ENCODE peak calls at places on chromosomes 7 and 10, in six cellular contexts. N is psoas muscle, L is foreskin fibroblast, Q is heart right ventricle, O is astrocyte of the spinal cord, G is dorsolateral prefrontal cortex. D is an unnamed sample.

GRCh38 chr10:125720002-125720382 is 483 bp downstream of the EDRF1 start:
- DNase-seq in N (no peak), L (peak), Q (no peak), O (peak), G (no peak), D (no peak)

GRCh38 chr10:97640868-97641811 is 669 bp downstream of the PI4K2A start:
- DNase-seq in N (no peak), L (peak), Q (peak), O (peak), G (no peak), D (peak)

GRCh38 chr7:37193087-37193774 is 255.4 kb downstream of the ELMO1 start:
- DNase-seq in N (no peak), L (no peak), Q (peak), O (peak), G (no peak), D (no peak)

GRCh38 chr10:114850126-114850525 is 28.5 kb downstream of the FHIP2A start:
- DNase-seq in N (no peak), L (no peak), Q (no peak), O (no peak), G (no peak), D (no peak)

GRCh38 chr10:89414146-89414878 is at the start of gene IFIT5:
- DNase-seq in N (peak), L (peak), Q (peak), O (peak), G (peak), D (peak)

GRCh38 chr7:130662426-130662825 is 6.1 kb downstream of the COPG2 start:
- DNase-seq in N (no peak), L (no peak), Q (no peak), O (no peak), G (no peak), D (no peak)

GRCh38 chr10:124349231-124349992 is 69.3 kb downstream of the OAT start:
- DNase-seq in N (no peak), L (no peak), Q (no peak), O (no peak), G (no peak), D (no peak)

GRCh38 chr10:100687143-100687953 is 58.0 kb upstream of the PAX2 start:
- DNase-seq in N (no peak), L (no peak), Q (no peak), O (no peak), G (no peak), D (no peak)

GRCh38 chr7:26278769-26279168 is 12.9 kb upstream of the SNX10 start:
- DNase-seq in N (no peak), L (no peak), Q (no peak), O (no peak), G (no peak), D (peak)

GRCh38 chr7:121480058-121480457 is 84.0 kb upstream of the FAM3C start:
- DNase-seq in N (no peak), L (peak), Q (no peak), O (no peak), G (no peak), D (peak)

GRCh38 chr10:96906864-96907263 is 74.8 kb downstream of the LCOR start:
- DNase-seq in N (no peak), L (no peak), Q (no peak), O (no peak), G (no peak), D (no peak)

GRCh38 chr7:27364344-27364758 is 121.7 kb downstream of the EVX1 start:
- DNase-seq in N (peak), L (peak), Q (peak), O (peak), G (peak), D (peak)

GRCh38 chr7:1603346-1604211 is 33.7 kb upstream of the PSMG3 start:
- DNase-seq in N (no peak), L (no peak), Q (no peak), O (no peak), G (no peak), D (no peak)

GRCh38 chr7:114405427-114405826 is 9.2 kb upstream of the FOXP2 start:
- DNase-seq in N (no peak), L (peak), Q (no peak), O (peak), G (no peak), D (peak)

GRCh38 chr10:88991161-88991899 is 732 bp downstream of the FAS start:
- DNase-seq in N (peak), L (peak), Q (peak), O (peak), G (peak), D (peak)

GRCh38 chr7:54788664-54789063 is 29.7 kb upstream of the SEC61G start:
- DNase-seq in N (no peak), L (peak), Q (no peak), O (peak), G (no peak), D (peak)

GRCh38 chr10:32210306-32211045 is 136.5 kb downstream of the EPC1 start:
- DNase-seq in N (no peak), L (peak), Q (no peak), O (peak), G (no peak), D (peak)

GRCh38 chr7:27187158-27187701 is 2.2 kb upstream of the HOXA11 start:
- DNase-seq in N (no peak), L (peak), Q (no peak), O (no peak), G (peak), D (no peak)

GRCh38 chr10:102542800-102543418 is 39.1 kb downstream of the SUFU start:
- DNase-seq in N (no peak), L (peak), Q (no peak), O (peak), G (no peak), D (peak)

GRCh38 chr10:42991442-42992098 is 85.3 kb upstream of the RET start:
- DNase-seq in N (no peak), L (no peak), Q (no peak), O (no peak), G (no peak), D (no peak)

GRCh38 chr7:134045716-134046115 is 81.4 kb upstream of the LRGUK start:
- DNase-seq in N (no peak), L (no peak), Q (no peak), O (no peak), G (no peak), D (no peak)

GRCh38 chr7:98287486-98287959 is 6.0 kb downstream of the BRI3 start:
- DNase-seq in N (no peak), L (no peak), Q (no peak), O (no peak), G (no peak), D (peak)

GRCh38 chr10:95388539-95388938 is 97.7 kb upstream of the PDLIM1 start:
- DNase-seq in N (no peak), L (no peak), Q (no peak), O (peak), G (no peak), D (no peak)

GRCh38 chr7:140593583-140593982 is 47.0 kb downstream of the DENND2A start:
- DNase-seq in N (no peak), L (no peak), Q (no peak), O (no peak), G (no peak), D (no peak)

DNA sequence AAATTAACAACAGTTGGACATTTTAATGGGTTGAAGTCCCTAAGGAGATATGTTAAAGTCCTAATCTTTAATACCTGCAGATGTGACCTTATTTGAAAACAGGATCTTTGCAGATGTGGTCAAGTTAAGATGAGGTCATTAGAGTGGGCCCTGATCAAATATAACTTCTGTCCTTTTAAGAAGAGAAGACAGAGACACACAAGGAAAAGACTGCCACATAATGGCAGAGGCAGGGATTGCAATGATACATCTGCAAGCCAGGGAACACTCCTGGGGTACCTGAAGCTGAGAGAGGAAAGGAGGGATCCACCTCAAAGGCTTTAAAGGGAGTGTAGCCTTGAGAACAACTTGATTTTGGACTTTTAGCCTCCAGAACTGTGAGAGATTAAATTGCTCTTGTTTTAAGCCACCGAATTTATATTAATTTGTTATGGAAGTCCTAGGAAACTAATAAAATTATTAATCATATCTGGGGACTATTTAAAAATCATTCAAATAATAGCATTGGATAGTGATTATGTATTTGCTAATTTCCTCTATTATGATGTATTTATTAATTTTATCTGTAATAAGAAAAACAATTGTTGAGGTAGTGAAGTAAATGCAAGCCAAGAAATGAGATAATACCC is 700.0 kb upstream of the PCDH15 start:
- DNase-seq in N (no peak), L (peak), Q (no peak), O (peak), G (no peak), D (peak)
- TF ChIP-seq CTCF in N (peak), L (peak), Q (peak), O (peak), G (no peak), D (peak)

DNA sequence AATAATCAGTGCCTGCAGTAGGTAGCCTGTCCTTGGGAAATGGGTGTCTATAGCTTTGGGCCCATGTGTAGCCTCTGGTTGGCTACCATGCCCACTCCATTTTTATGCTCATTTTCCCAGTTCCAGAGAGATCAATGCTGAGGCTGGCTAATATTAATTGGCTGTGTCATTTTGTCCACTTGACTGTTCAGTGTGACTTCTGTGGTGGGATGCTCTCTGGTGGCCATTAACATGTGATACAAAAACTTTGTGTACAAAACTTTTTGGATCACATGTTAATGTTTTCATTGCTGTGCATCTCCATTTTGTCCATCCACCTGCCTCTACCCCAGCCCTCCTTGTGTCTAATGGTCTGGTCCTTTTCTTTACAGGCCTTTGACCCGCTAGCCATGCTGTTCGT is 22.7 kb downstream of the VIM start:
- DNase-seq in N (no peak), L (no peak), Q (no peak), O (no peak), G (no peak), D (no peak)
- TF ChIP-seq CTCF in N (peak), L (no peak), Q (no peak), O (no peak), G (no peak), D (no peak)

GRCh38 chr10:119178371-119179119 is at the start of gene PRDX3:
- DNase-seq in N (peak), L (peak), Q (peak), O (peak), G (peak), D (peak)
- TF ChIP-seq CTCF in N (peak), L (no peak), Q (peak), O (no peak), G (peak), D (peak)

GRCh38 chr7:69019437-69019836 is 578.8 kb upstream of the AUTS2 start:
- DNase-seq in N (no peak), L (no peak), Q (no peak), O (no peak), G (no peak), D (no peak)

DNA sequence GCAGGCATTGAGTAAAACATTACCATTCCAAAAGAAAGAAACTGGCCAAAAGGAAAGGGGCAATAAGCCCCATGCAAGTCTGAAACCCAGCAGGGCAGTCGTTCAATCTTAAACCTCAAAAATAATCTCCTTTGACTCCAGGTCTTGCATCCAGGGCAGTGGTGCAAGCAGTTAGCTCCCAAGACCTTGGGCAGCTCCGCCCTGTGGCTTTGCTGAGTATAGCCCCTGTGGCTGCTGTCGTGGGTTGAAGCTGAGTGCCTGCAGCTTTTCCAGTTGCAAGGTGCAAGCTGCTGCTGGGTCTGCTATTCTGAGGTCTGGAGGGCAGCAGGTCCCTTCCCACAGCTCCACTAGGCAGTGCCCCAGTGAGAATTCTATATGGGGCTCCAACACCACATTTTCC is 580.1 kb upstream of the AUTS2 start:
- DNase-seq in N (no peak), L (no peak), Q (no peak), O (no peak), G (no peak), D (no peak)
- TF ChIP-seq CTCF in N (no peak), L (no peak), Q (no peak), O (peak), G (no peak), D (no peak)

GRCh38 chr10:13219685-13220670 is 14.2 kb downstream of the UCMA start:
- DNase-seq in N (peak), L (peak), Q (no peak), O (peak), G (no peak), D (peak)
- TF ChIP-seq CTCF in N (peak), L (no peak), Q (no peak), O (peak), G (no peak), D (peak)

DNA sequence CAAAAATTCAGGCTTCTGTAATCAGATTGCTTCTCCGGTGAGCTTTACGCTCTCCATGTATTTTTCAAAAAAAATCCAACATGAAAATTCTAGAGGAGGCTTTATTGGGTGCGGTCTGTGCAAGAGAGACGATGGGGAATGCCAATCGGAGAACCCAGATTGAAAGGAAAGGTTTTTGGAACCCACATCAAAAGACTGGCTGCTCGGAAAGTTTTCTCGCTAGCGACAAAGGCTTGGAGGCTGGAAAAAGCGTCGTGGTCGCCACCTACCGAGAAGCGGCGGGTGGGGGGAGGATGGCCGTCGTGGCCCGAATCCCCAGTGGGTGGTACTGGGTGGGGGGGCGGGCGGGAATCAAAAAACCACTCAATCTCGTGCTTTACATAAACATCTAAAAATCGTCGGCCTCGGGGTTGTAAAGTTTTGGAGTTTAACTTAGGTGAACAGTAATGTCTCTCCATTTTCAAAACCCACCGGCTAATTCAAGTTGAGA is 1.1 kb upstream of the GTF2I start:
- DNase-seq in N (peak), L (peak), Q (peak), O (peak), G (peak), D (peak)
- TF ChIP-seq CTCF in N (no peak), L (no peak), Q (no peak), O (no peak), G (peak), D (no peak)

GRCh38 chr10:122286872-122287271 is 15.8 kb downstream of the BTBD16 start:
- DNase-seq in N (peak), L (peak), Q (no peak), O (peak), G (peak), D (peak)
- TF ChIP-seq CTCF in N (no peak), L (no peak), Q (no peak), O (no peak), G (no peak), D (no peak)

GRCh38 chr7:111101856-111102646 is 11.1 kb downstream of the LRRN3 start:
- DNase-seq in N (no peak), L (no peak), Q (no peak), O (no peak), G (no peak), D (no peak)

GRCh38 chr7:111098011-111098925 is 7.3 kb downstream of the LRRN3 start:
- DNase-seq in N (peak), L (peak), Q (peak), O (peak), G (no peak), D (peak)

GRCh38 chr7:111103136-111103535 is 12.2 kb downstream of the LRRN3 start:
- DNase-seq in N (no peak), L (no peak), Q (no peak), O (no peak), G (no peak), D (no peak)

GRCh38 chr7:111096997-111097396 is 6.1 kb downstream of the LRRN3 start:
- DNase-seq in N (no peak), L (no peak), Q (no peak), O (no peak), G (no peak), D (no peak)

DNA sequence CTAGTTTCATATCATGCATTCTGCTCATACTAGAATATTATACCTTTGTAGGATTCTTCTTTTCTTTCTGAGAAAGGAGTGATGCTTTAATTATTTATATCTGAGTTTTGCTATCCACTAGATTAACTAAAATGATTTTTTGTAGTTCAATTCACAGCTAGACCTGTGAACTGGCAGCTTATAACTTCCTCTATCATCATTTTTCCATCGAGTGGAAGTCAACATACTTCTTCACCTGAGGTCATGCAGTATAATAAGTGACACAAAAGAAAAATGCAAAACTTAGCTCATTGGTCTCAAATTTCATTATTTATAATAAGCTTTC is 8.0 kb downstream of the LRRN3 start:
- DNase-seq in N (no peak), L (no peak), Q (no peak), O (no peak), G (no peak), D (no peak)
- TF ChIP-seq CTCF in N (no peak), L (no peak), Q (no peak), O (no peak), G (no peak), D (no peak)

GRCh38 chr10:36042135-36042534 is 400.0 kb upstream of the FZD8 start:
- DNase-seq in N (no peak), L (no peak), Q (no peak), O (no peak), G (no peak), D (no peak)
- TF ChIP-seq CTCF in N (no peak), L (no peak), Q (no peak), O (no peak), G (no peak), D (no peak)

GRCh38 chr7:17681965-17682364 is 258.3 kb downstream of the SNX13 start:
- DNase-seq in N (no peak), L (peak), Q (no peak), O (peak), G (no peak), D (peak)

GRCh38 chr7:17680026-17680425 is 260.3 kb downstream of the SNX13 start:
- DNase-seq in N (no peak), L (peak), Q (no peak), O (peak), G (no peak), D (peak)

GRCh38 chr7:17682586-17682985 is 257.7 kb downstream of the SNX13 start:
- DNase-seq in N (no peak), L (peak), Q (no peak), O (no peak), G (no peak), D (no peak)

GRCh38 chr7:17679427-17679826 is 260.9 kb downstream of the SNX13 start:
- DNase-seq in N (peak), L (peak), Q (peak), O (peak), G (no peak), D (peak)

GRCh38 chr7:17680943-17681351 is 259.3 kb downstream of the SNX13 start:
- DNase-seq in N (no peak), L (peak), Q (no peak), O (peak), G (no peak), D (peak)
- TF ChIP-seq CTCF in N (peak), L (no peak), Q (peak), O (peak), G (peak), D (peak)